ENCODE peak calls at places on chromosomes 11 and 22, in five cellular contexts. One of them, this sample, is unnamed.

GRCh38 chr11:2444301-2445106 is at the start of the genes KCNQ1 and TRPM5:
- DNase-seq in mesendoderm: peak
- DNase-seq in fibroblast of pulmonary artery: no peak
- DNase-seq in kidney glomerular epithelial cell: no peak
- DNase-seq in CD4-positive, alpha-beta T cell: peak
- DNase-seq in this sample: no peak

GRCh38 chr11:8605956-8606355 is 11.9 kb upstream of the STK33 start:
- DNase-seq in kidney glomerular epithelial cell: no peak
- DNase-seq in CD4-positive, alpha-beta T cell: no peak
- DNase-seq in fibroblast of pulmonary artery: no peak
- DNase-seq in mesendoderm: no peak
- DNase-seq in this sample: no peak

GRCh38 chr11:35541621-35542375 is 16.4 kb upstream of the PAMR1 start:
- DNase-seq in CD4-positive, alpha-beta T cell: no peak
- DNase-seq in mesendoderm: peak
- DNase-seq in kidney glomerular epithelial cell: no peak
- DNase-seq in fibroblast of pulmonary artery: peak
- DNase-seq in this sample: peak

GRCh38 chr11:114211444-114212122 is 84.6 kb upstream of the NNMT start:
- DNase-seq in mesendoderm: no peak
- DNase-seq in kidney glomerular epithelial cell: no peak
- DNase-seq in fibroblast of pulmonary artery: no peak
- DNase-seq in CD4-positive, alpha-beta T cell: no peak
- DNase-seq in this sample: no peak

GRCh38 chr11:77206264-77207018 is 78.4 kb downstream of the MYO7A start:
- DNase-seq in fibroblast of pulmonary artery: no peak
- DNase-seq in CD4-positive, alpha-beta T cell: no peak
- DNase-seq in kidney glomerular epithelial cell: no peak
- DNase-seq in mesendoderm: no peak
- DNase-seq in this sample: peak

GRCh38 chr11:2474059-2474901 is 29.5 kb downstream of the KCNQ1 start:
- DNase-seq in mesendoderm: no peak
- DNase-seq in fibroblast of pulmonary artery: no peak
- DNase-seq in kidney glomerular epithelial cell: no peak
- DNase-seq in CD4-positive, alpha-beta T cell: no peak
- DNase-seq in this sample: peak

GRCh38 chr11:124329787-124330478 is 9.9 kb upstream of the OR8D2 start:
- DNase-seq in CD4-positive, alpha-beta T cell: no peak
- DNase-seq in kidney glomerular epithelial cell: no peak
- DNase-seq in fibroblast of pulmonary artery: peak
- DNase-seq in mesendoderm: no peak
- DNase-seq in this sample: no peak

GRCh38 chr22:49613871-49614270 is 213.8 kb downstream of the BRD1 start:
- DNase-seq in kidney glomerular epithelial cell: no peak
- DNase-seq in mesendoderm: no peak
- DNase-seq in CD4-positive, alpha-beta T cell: no peak
- DNase-seq in fibroblast of pulmonary artery: no peak
- DNase-seq in this sample: no peak

GRCh38 chr11:64675417-64676252 is 47.4 kb downstream of the NRXN2 start:
- DNase-seq in fibroblast of pulmonary artery: peak
- DNase-seq in mesendoderm: no peak
- DNase-seq in kidney glomerular epithelial cell: no peak
- DNase-seq in CD4-positive, alpha-beta T cell: no peak
- DNase-seq in this sample: peak

GRCh38 chr22:47417699-47418098 is 655.2 kb downstream of the TBC1D22A start:
- DNase-seq in kidney glomerular epithelial cell: no peak
- DNase-seq in mesendoderm: no peak
- DNase-seq in CD4-positive, alpha-beta T cell: no peak
- DNase-seq in fibroblast of pulmonary artery: no peak
- DNase-seq in this sample: no peak

GRCh38 chr11:21546715-21547114 is 646.2 kb upstream of the ANO5 start:
- DNase-seq in fibroblast of pulmonary artery: no peak
- DNase-seq in CD4-positive, alpha-beta T cell: no peak
- DNase-seq in kidney glomerular epithelial cell: no peak
- DNase-seq in mesendoderm: no peak
- DNase-seq in this sample: no peak

GRCh38 chr22:23131931-23132330 is 9.9 kb downstream of the RSPH14 start:
- DNase-seq in CD4-positive, alpha-beta T cell: no peak
- DNase-seq in mesendoderm: no peak
- DNase-seq in fibroblast of pulmonary artery: no peak
- DNase-seq in kidney glomerular epithelial cell: no peak
- DNase-seq in this sample: no peak

GRCh38 chr11:69493931-69494821 is 12.7 kb downstream of the LINC01488 start:
- DNase-seq in fibroblast of pulmonary artery: no peak
- DNase-seq in kidney glomerular epithelial cell: no peak
- DNase-seq in mesendoderm: no peak
- DNase-seq in CD4-positive, alpha-beta T cell: no peak
- DNase-seq in this sample: no peak

GRCh38 chr11:774873-775592 is 2.3 kb downstream of the GATD1 start:
- DNase-seq in kidney glomerular epithelial cell: no peak
- DNase-seq in CD4-positive, alpha-beta T cell: no peak
- DNase-seq in fibroblast of pulmonary artery: peak
- DNase-seq in mesendoderm: no peak
- DNase-seq in this sample: no peak

GRCh38 chr11:2269601-2270321 is 627 bp downstream of the ASCL2 start:
- DNase-seq in mesendoderm: peak
- DNase-seq in fibroblast of pulmonary artery: peak
- DNase-seq in CD4-positive, alpha-beta T cell: peak
- DNase-seq in kidney glomerular epithelial cell: no peak
- DNase-seq in this sample: peak

GRCh38 chr22:18909556-18909955 is 3.4 kb downstream of the DGCR6 start:
- DNase-seq in CD4-positive, alpha-beta T cell: no peak
- DNase-seq in fibroblast of pulmonary artery: no peak
- DNase-seq in kidney glomerular epithelial cell: no peak
- DNase-seq in mesendoderm: no peak
- DNase-seq in this sample: peak

GRCh38 chr11:71210861-71211260 is 41.5 kb downstream of the SHANK2 start:
- DNase-seq in fibroblast of pulmonary artery: no peak
- DNase-seq in kidney glomerular epithelial cell: no peak
- DNase-seq in mesendoderm: no peak
- DNase-seq in CD4-positive, alpha-beta T cell: no peak
- DNase-seq in this sample: no peak

GRCh38 chr11:93411705-93412104 is 81.2 kb downstream of the DEUP1 start:
- DNase-seq in CD4-positive, alpha-beta T cell: no peak
- DNase-seq in mesendoderm: no peak
- DNase-seq in fibroblast of pulmonary artery: no peak
- DNase-seq in kidney glomerular epithelial cell: no peak
- DNase-seq in this sample: no peak

GRCh38 chr11:64745219-64745522 is 1.2 kb upstream of the RASGRP2 start:
- DNase-seq in kidney glomerular epithelial cell: no peak
- DNase-seq in mesendoderm: no peak
- DNase-seq in CD4-positive, alpha-beta T cell: peak
- DNase-seq in fibroblast of pulmonary artery: no peak
- DNase-seq in this sample: peak

GRCh38 chr22:38110008-38110862 is at the start of gene BAIAP2L2:
- DNase-seq in mesendoderm: no peak
- DNase-seq in fibroblast of pulmonary artery: no peak
- DNase-seq in kidney glomerular epithelial cell: peak
- DNase-seq in CD4-positive, alpha-beta T cell: no peak
- DNase-seq in this sample: no peak

GRCh38 chr22:29093501-29093921 is 20.7 kb downstream of the KREMEN1 start:
- DNase-seq in fibroblast of pulmonary artery: no peak
- DNase-seq in kidney glomerular epithelial cell: peak
- DNase-seq in mesendoderm: no peak
- DNase-seq in CD4-positive, alpha-beta T cell: no peak
- DNase-seq in this sample: no peak

GRCh38 chr11:3132831-3133455 is 32.2 kb downstream of the OSBPL5 start:
- DNase-seq in fibroblast of pulmonary artery: no peak
- DNase-seq in mesendoderm: no peak
- DNase-seq in kidney glomerular epithelial cell: no peak
- DNase-seq in CD4-positive, alpha-beta T cell: no peak
- DNase-seq in this sample: peak

GRCh38 chr11:27613670-27613950 is 86.6 kb downstream of the BDNF start:
- DNase-seq in fibroblast of pulmonary artery: peak
- DNase-seq in CD4-positive, alpha-beta T cell: no peak
- DNase-seq in kidney glomerular epithelial cell: no peak
- DNase-seq in mesendoderm: no peak
- DNase-seq in this sample: no peak

GRCh38 chr11:16806791-16807190 is 68.3 kb downstream of the C11orf58 start:
- DNase-seq in fibroblast of pulmonary artery: no peak
- DNase-seq in kidney glomerular epithelial cell: no peak
- DNase-seq in mesendoderm: no peak
- DNase-seq in CD4-positive, alpha-beta T cell: no peak
- DNase-seq in this sample: no peak

GRCh38 chr11:113730887-113731726 is 25.0 kb upstream of the TMPRSS5 start:
- DNase-seq in fibroblast of pulmonary artery: peak
- DNase-seq in mesendoderm: peak
- DNase-seq in CD4-positive, alpha-beta T cell: no peak
- DNase-seq in kidney glomerular epithelial cell: peak
- DNase-seq in this sample: no peak

GRCh38 chr11:9726313-9727022 is 62.6 kb downstream of the SWAP70 start:
- DNase-seq in mesendoderm: no peak
- DNase-seq in CD4-positive, alpha-beta T cell: no peak
- DNase-seq in fibroblast of pulmonary artery: peak
- DNase-seq in kidney glomerular epithelial cell: peak
- DNase-seq in this sample: no peak

GRCh38 chr11:14764899-14765527 is 121.4 kb downstream of the PDE3B start:
- DNase-seq in CD4-positive, alpha-beta T cell: no peak
- DNase-seq in kidney glomerular epithelial cell: no peak
- DNase-seq in mesendoderm: no peak
- DNase-seq in fibroblast of pulmonary artery: peak
- DNase-seq in this sample: no peak

GRCh38 chr22:49951986-49952896 is 8.3 kb upstream of the PIM3 start:
- DNase-seq in kidney glomerular epithelial cell: peak
- DNase-seq in mesendoderm: peak
- DNase-seq in CD4-positive, alpha-beta T cell: no peak
- DNase-seq in fibroblast of pulmonary artery: peak
- DNase-seq in this sample: no peak

GRCh38 chr11:3091846-3092602 is 34.8 kb upstream of the CARS1 start:
- DNase-seq in kidney glomerular epithelial cell: peak
- DNase-seq in mesendoderm: peak
- DNase-seq in CD4-positive, alpha-beta T cell: peak
- DNase-seq in fibroblast of pulmonary artery: peak
- DNase-seq in this sample: no peak

GRCh38 chr22:25824828-25825474 is 83.0 kb downstream of the MYO18B start:
- DNase-seq in kidney glomerular epithelial cell: no peak
- DNase-seq in mesendoderm: no peak
- DNase-seq in fibroblast of pulmonary artery: no peak
- DNase-seq in CD4-positive, alpha-beta T cell: no peak
- DNase-seq in this sample: no peak